ENCODE peak calls at places on chromosomes 16 and 17, in five cellular contexts. H is HT-29, R is tibial artery, G is body of pancreas, F is left cardiac atrium. X is an unnamed sample.

GRCh38 chr17:63439682-63440081 is 6.4 kb downstream of the CYB561 start:
- DNase-seq in H (no peak), R (no peak), G (no peak), F (no peak), X (no peak)

GRCh38 chr17:59093702-59094231 is 12.9 kb downstream of the TRIM37 start:
- DNase-seq in R (peak; percentile 46), F (peak; percentile 55), H (peak; percentile 16), G (peak; percentile 29), X (peak; percentile 36)

GRCh38 chr17:77839324-77840155 is 119.0 kb upstream of the TNRC6C start:
- DNase-seq in H (peak; percentile 18), F (no peak), R (no peak), G (no peak), X (no peak)

GRCh38 chr17:76827736-76828135 is 40.5 kb upstream of the MGAT5B start:
- DNase-seq in H (no peak), F (no peak), G (no peak), R (no peak), X (no peak)

GRCh38 chr17:48160177-48160967 is 52.8 kb downstream of the SNX11 start:
- DNase-seq in G (peak; percentile 74), R (no peak), F (no peak), H (peak; percentile 11), X (no peak)

GRCh38 chr17:50059256-50059655 is 3.3 kb downstream of the ITGA3 start:
- DNase-seq in R (no peak), F (no peak), G (peak; percentile 86), H (peak; percentile 38), X (no peak)

GRCh38 chr17:4576729-4577322 is 7.5 kb upstream of the SMTNL2 start:
- DNase-seq in F (no peak), G (no peak), R (no peak), H (no peak), X (no peak)

GRCh38 chr17:63587770-63588169 is 12.9 kb upstream of the TACO1 start:
- DNase-seq in F (no peak), H (no peak), R (no peak), G (no peak), X (no peak)

GRCh38 chr17:8209909-8210760 is at the start of gene AURKB:
- DNase-seq in G (peak; percentile 95), F (peak; percentile 96), R (peak; percentile 97), H (peak; percentile 92), X (peak; percentile 98)

GRCh38 chr16:53912155-53912554 is 208.2 kb downstream of the FTO start:
- DNase-seq in F (no peak), R (no peak), G (no peak), H (no peak), X (no peak)

GRCh38 chr16:14649816-14650215 is 17.1 kb downstream of the BFAR start:
- DNase-seq in G (no peak), R (no peak), F (no peak), H (no peak), X (no peak)